ENCODE peak calls at places on chromosomes 4 and X, in six cellular contexts. One of them, this sample, is unnamed.

GRCh38 chr4:170990989-170991589 is 822.1 kb upstream of the GALNTL6 start:
- DNase-seq in HL-60: peak
- DNase-seq in tibial artery: no peak
- DNase-seq in fibroblast of mammary gland: peak
- DNase-seq in EL: no peak
- DNase-seq in activated CD8-positive, alpha-beta T cell treated with anti-CD3 and anti-CD28 coated beads, Interleukin-2, amount 10 ng/mL, durations not matched to agents 7 days and 5 days: no peak
- DNase-seq in this sample: no peak

GRCh38 chr4:71453516-71453915 is 114.7 kb downstream of the SLC4A4 start:
- DNase-seq in HL-60: no peak
- DNase-seq in tibial artery: no peak
- DNase-seq in fibroblast of mammary gland: no peak
- DNase-seq in EL: no peak
- DNase-seq in activated CD8-positive, alpha-beta T cell treated with anti-CD3 and anti-CD28 coated beads, Interleukin-2, amount 10 ng/mL, durations not matched to agents 7 days and 5 days: no peak
- DNase-seq in this sample: no peak

GRCh38 chr4:143599827-143600226 is 86.3 kb downstream of the SMARCA5 start:
- DNase-seq in HL-60: no peak
- DNase-seq in tibial artery: no peak
- DNase-seq in fibroblast of mammary gland: no peak
- DNase-seq in EL: peak
- DNase-seq in activated CD8-positive, alpha-beta T cell treated with anti-CD3 and anti-CD28 coated beads, Interleukin-2, amount 10 ng/mL, durations not matched to agents 7 days and 5 days: no peak
- DNase-seq in this sample: no peak

GRCh38 chr4:118682928-118683327 is 2.3 kb upstream of the METTL14 start:
- DNase-seq in HL-60: peak
- DNase-seq in tibial artery: no peak
- DNase-seq in fibroblast of mammary gland: peak
- DNase-seq in EL: peak
- DNase-seq in activated CD8-positive, alpha-beta T cell treated with anti-CD3 and anti-CD28 coated beads, Interleukin-2, amount 10 ng/mL, durations not matched to agents 7 days and 5 days: no peak
- DNase-seq in this sample: peak

GRCh38 chr4:7342223-7342576 is 92.5 kb downstream of the PSAPL1 start:
- DNase-seq in HL-60: no peak
- DNase-seq in tibial artery: no peak
- DNase-seq in fibroblast of mammary gland: no peak
- DNase-seq in EL: no peak
- DNase-seq in activated CD8-positive, alpha-beta T cell treated with anti-CD3 and anti-CD28 coated beads, Interleukin-2, amount 10 ng/mL, durations not matched to agents 7 days and 5 days: no peak
- DNase-seq in this sample: no peak

GRCh38 chr4:119329837-119330620 is 8.1 kb upstream of the FABP2 start:
- DNase-seq in HL-60: no peak
- DNase-seq in tibial artery: no peak
- DNase-seq in fibroblast of mammary gland: no peak
- DNase-seq in EL: no peak
- DNase-seq in activated CD8-positive, alpha-beta T cell treated with anti-CD3 and anti-CD28 coated beads, Interleukin-2, amount 10 ng/mL, durations not matched to agents 7 days and 5 days: no peak
- DNase-seq in this sample: no peak

GRCh38 chr4:10403633-10404445 is 53.4 kb downstream of the ZNF518B start:
- DNase-seq in HL-60: no peak
- DNase-seq in tibial artery: no peak
- DNase-seq in fibroblast of mammary gland: peak
- DNase-seq in EL: peak
- DNase-seq in activated CD8-positive, alpha-beta T cell treated with anti-CD3 and anti-CD28 coated beads, Interleukin-2, amount 10 ng/mL, durations not matched to agents 7 days and 5 days: peak
- DNase-seq in this sample: peak

GRCh38 chrX:9341305-9342201 is 123.3 kb upstream of the TBL1X start:
- DNase-seq in HL-60: peak
- DNase-seq in tibial artery: no peak
- DNase-seq in fibroblast of mammary gland: peak
- DNase-seq in EL: peak
- DNase-seq in activated CD8-positive, alpha-beta T cell treated with anti-CD3 and anti-CD28 coated beads, Interleukin-2, amount 10 ng/mL, durations not matched to agents 7 days and 5 days: peak
- DNase-seq in this sample: peak

GRCh38 chrX:150372280-150372679 is 9.2 kb downstream of the MAMLD1 start:
- DNase-seq in HL-60: no peak
- DNase-seq in tibial artery: no peak
- DNase-seq in fibroblast of mammary gland: no peak
- DNase-seq in EL: no peak
- DNase-seq in activated CD8-positive, alpha-beta T cell treated with anti-CD3 and anti-CD28 coated beads, Interleukin-2, amount 10 ng/mL, durations not matched to agents 7 days and 5 days: no peak
- DNase-seq in this sample: no peak

GRCh38 chr4:21474195-21474594 is 474.4 kb downstream of the KCNIP4 start:
- DNase-seq in HL-60: no peak
- DNase-seq in tibial artery: no peak
- DNase-seq in fibroblast of mammary gland: no peak
- DNase-seq in EL: no peak
- DNase-seq in activated CD8-positive, alpha-beta T cell treated with anti-CD3 and anti-CD28 coated beads, Interleukin-2, amount 10 ng/mL, durations not matched to agents 7 days and 5 days: no peak
- DNase-seq in this sample: no peak

GRCh38 chr4:173264245-173264959 is 69.8 kb downstream of the HMGB2 start:
- DNase-seq in HL-60: no peak
- DNase-seq in tibial artery: no peak
- DNase-seq in fibroblast of mammary gland: peak
- DNase-seq in EL: peak
- DNase-seq in activated CD8-positive, alpha-beta T cell treated with anti-CD3 and anti-CD28 coated beads, Interleukin-2, amount 10 ng/mL, durations not matched to agents 7 days and 5 days: peak
- DNase-seq in this sample: no peak

GRCh38 chr4:24582235-24582863 is 2.0 kb downstream of the DHX15 start:
- DNase-seq in HL-60: no peak
- DNase-seq in tibial artery: no peak
- DNase-seq in fibroblast of mammary gland: no peak
- DNase-seq in EL: no peak
- DNase-seq in activated CD8-positive, alpha-beta T cell treated with anti-CD3 and anti-CD28 coated beads, Interleukin-2, amount 10 ng/mL, durations not matched to agents 7 days and 5 days: no peak
- DNase-seq in this sample: no peak

GRCh38 chr4:147984065-147984777 is 252.3 kb downstream of the ARHGAP10 start:
- DNase-seq in HL-60: peak
- DNase-seq in tibial artery: no peak
- DNase-seq in fibroblast of mammary gland: peak
- DNase-seq in EL: peak
- DNase-seq in activated CD8-positive, alpha-beta T cell treated with anti-CD3 and anti-CD28 coated beads, Interleukin-2, amount 10 ng/mL, durations not matched to agents 7 days and 5 days: peak
- DNase-seq in this sample: peak

GRCh38 chrX:72126048-72126415 is 5.7 kb downstream of the RTL5 start:
- DNase-seq in HL-60: no peak
- DNase-seq in tibial artery: no peak
- DNase-seq in fibroblast of mammary gland: peak
- DNase-seq in EL: no peak
- DNase-seq in activated CD8-positive, alpha-beta T cell treated with anti-CD3 and anti-CD28 coated beads, Interleukin-2, amount 10 ng/mL, durations not matched to agents 7 days and 5 days: no peak
- DNase-seq in this sample: no peak

GRCh38 chr4:23710298-23710697 is 179.5 kb downstream of the PPARGC1A start:
- DNase-seq in HL-60: no peak
- DNase-seq in tibial artery: no peak
- DNase-seq in fibroblast of mammary gland: no peak
- DNase-seq in EL: no peak
- DNase-seq in activated CD8-positive, alpha-beta T cell treated with anti-CD3 and anti-CD28 coated beads, Interleukin-2, amount 10 ng/mL, durations not matched to agents 7 days and 5 days: no peak
- DNase-seq in this sample: no peak

GRCh38 chrX:136759968-136760367 is 20.8 kb downstream of the ARHGEF6 start:
- DNase-seq in HL-60: no peak
- DNase-seq in tibial artery: no peak
- DNase-seq in fibroblast of mammary gland: no peak
- DNase-seq in EL: no peak
- DNase-seq in activated CD8-positive, alpha-beta T cell treated with anti-CD3 and anti-CD28 coated beads, Interleukin-2, amount 10 ng/mL, durations not matched to agents 7 days and 5 days: no peak
- DNase-seq in this sample: no peak

GRCh38 chr4:20987191-20987590 is 286.9 kb downstream of the PACRGL start:
- DNase-seq in HL-60: no peak
- DNase-seq in tibial artery: no peak
- DNase-seq in fibroblast of mammary gland: no peak
- DNase-seq in EL: no peak
- DNase-seq in activated CD8-positive, alpha-beta T cell treated with anti-CD3 and anti-CD28 coated beads, Interleukin-2, amount 10 ng/mL, durations not matched to agents 7 days and 5 days: no peak
- DNase-seq in this sample: no peak

GRCh38 chrX:47179221-47179927 is 14.3 kb upstream of the UBA1 start:
- DNase-seq in HL-60: no peak
- DNase-seq in tibial artery: peak
- DNase-seq in fibroblast of mammary gland: peak
- DNase-seq in EL: peak
- DNase-seq in activated CD8-positive, alpha-beta T cell treated with anti-CD3 and anti-CD28 coated beads, Interleukin-2, amount 10 ng/mL, durations not matched to agents 7 days and 5 days: no peak
- DNase-seq in this sample: peak

GRCh38 chr4:165326831-165327210 is 648 bp upstream of the MSMO1 start:
- DNase-seq in HL-60: no peak
- DNase-seq in tibial artery: no peak
- DNase-seq in fibroblast of mammary gland: peak
- DNase-seq in EL: no peak
- DNase-seq in activated CD8-positive, alpha-beta T cell treated with anti-CD3 and anti-CD28 coated beads, Interleukin-2, amount 10 ng/mL, durations not matched to agents 7 days and 5 days: peak
- DNase-seq in this sample: no peak

GRCh38 chr4:38387348-38387747 is 276.7 kb upstream of the KLF3 start:
- DNase-seq in HL-60: no peak
- DNase-seq in tibial artery: peak
- DNase-seq in fibroblast of mammary gland: peak
- DNase-seq in EL: no peak
- DNase-seq in activated CD8-positive, alpha-beta T cell treated with anti-CD3 and anti-CD28 coated beads, Interleukin-2, amount 10 ng/mL, durations not matched to agents 7 days and 5 days: no peak
- DNase-seq in this sample: no peak

GRCh38 chr4:182449960-182450359 is 206.8 kb downstream of the TENM3 start:
- DNase-seq in HL-60: no peak
- DNase-seq in tibial artery: no peak
- DNase-seq in fibroblast of mammary gland: peak
- DNase-seq in EL: no peak
- DNase-seq in activated CD8-positive, alpha-beta T cell treated with anti-CD3 and anti-CD28 coated beads, Interleukin-2, amount 10 ng/mL, durations not matched to agents 7 days and 5 days: no peak
- DNase-seq in this sample: no peak

GRCh38 chrX:47217121-47217851 is 1.2 kb upstream of the CDK16 start:
- DNase-seq in HL-60: no peak
- DNase-seq in tibial artery: peak
- DNase-seq in fibroblast of mammary gland: peak
- DNase-seq in EL: peak
- DNase-seq in activated CD8-positive, alpha-beta T cell treated with anti-CD3 and anti-CD28 coated beads, Interleukin-2, amount 10 ng/mL, durations not matched to agents 7 days and 5 days: no peak
- DNase-seq in this sample: peak

GRCh38 chr4:113760852-113761681 is 471 bp downstream of the CAMK2D start:
- DNase-seq in HL-60: peak
- DNase-seq in tibial artery: peak
- DNase-seq in fibroblast of mammary gland: peak
- DNase-seq in EL: peak
- DNase-seq in activated CD8-positive, alpha-beta T cell treated with anti-CD3 and anti-CD28 coated beads, Interleukin-2, amount 10 ng/mL, durations not matched to agents 7 days and 5 days: peak
- DNase-seq in this sample: peak

GRCh38 chrX:34810911-34811310 is 131.7 kb upstream of the FAM47B start:
- DNase-seq in HL-60: no peak
- DNase-seq in tibial artery: no peak
- DNase-seq in fibroblast of mammary gland: no peak
- DNase-seq in EL: no peak
- DNase-seq in activated CD8-positive, alpha-beta T cell treated with anti-CD3 and anti-CD28 coated beads, Interleukin-2, amount 10 ng/mL, durations not matched to agents 7 days and 5 days: no peak
- DNase-seq in this sample: no peak

This sample was measured in HFFc6.